ENCODE peak calls at places on chromosomes 2 and 18, in four cellular contexts. Y is SK-N-SH, T is HepG2, V is K562. N is an unnamed sample.

GRCh38 chr2:205772983-205773382 is 90.7 kb downstream of the NRP2 start:
- DNase-seq in Y (no peak), T (no peak), V (no peak), N (no peak)

GRCh38 chr18:3594760-3595241 is 144.8 kb downstream of the TGIF1 start:
- DNase-seq in Y (no peak), T (peak; percentile 30), V (peak; percentile 28), N (no peak)

GRCh38 chr18:73793386-73793785 is 354.2 kb downstream of the FBXO15 start:
- DNase-seq in Y (no peak), T (no peak), V (no peak), N (no peak)

GRCh38 chr2:172053486-172053885 is 31.8 kb upstream of the DLX1 start:
- DNase-seq in Y (no peak), T (no peak), V (no peak), N (no peak)

GRCh38 chr2:242010567-242011513 is 141.3 kb downstream of the RTP5 start:
- DNase-seq in Y (peak; percentile 44), T (no peak), V (no peak), N (no peak)

GRCh38 chr18:3726241-3726951 is 276.4 kb downstream of the TGIF1 start:
- DNase-seq in Y (no peak), T (no peak), V (no peak), N (no peak)

GRCh38 chr2:54557601-54558187 is 101.6 kb downstream of the SPTBN1 start:
- DNase-seq in Y (peak; percentile 70), T (peak; percentile 74), V (peak; percentile 58), N (peak; percentile 81)

GRCh38 chr2:63729362-63729761 is 112.3 kb upstream of the UGP2 start:
- DNase-seq in Y (no peak), T (no peak), V (no peak), N (no peak)

GRCh38 chr2:61855178-61855523 is 1.3 kb upstream of the FAM161A start:
- DNase-seq in Y (no peak), T (peak; percentile 45), V (no peak), N (no peak)

GRCh38 chr2:147297820-147298219 is 547.0 kb upstream of the ACVR2A start:
- DNase-seq in Y (no peak), T (no peak), V (no peak), N (no peak)

GRCh38 chr2:144596074-144596871 is 76.4 kb upstream of the ZEB2 start:
- DNase-seq in Y (peak; percentile 12), T (peak; percentile 33), V (peak; percentile 70), N (no peak)

GRCh38 chr2:166115589-166115988 is 12.2 kb downstream of the SCN1A start:
- DNase-seq in Y (no peak), T (no peak), V (no peak), N (no peak)

GRCh38 chr18:35671952-35672603 is 90.5 kb downstream of the GALNT1 start:
- DNase-seq in Y (no peak), T (no peak), V (no peak), N (no peak)

GRCh38 chr2:113407446-113408099 is 29.9 kb upstream of the ZNG1B start:
- DNase-seq in Y (no peak), T (peak; percentile 81), V (no peak), N (peak; percentile 31)

GRCh38 chr2:84897773-84898172 is 7.7 kb upstream of the TMSB10 start:
- DNase-seq in Y (no peak), T (no peak), V (no peak), N (no peak)

GRCh38 chr2:120066708-120067547 is 54.1 kb downstream of the EPB41L5 start:
- DNase-seq in Y (peak; percentile 43), T (peak; percentile 98), V (no peak), N (no peak)

GRCh38 chr2:70928366-70928765 is 7.3 kb upstream of the ATP6V1B1 start:
- DNase-seq in Y (no peak), T (no peak), V (no peak), N (no peak)

GRCh38 chr2:73998451-73998850 is 13.7 kb downstream of the TET3 start:
- DNase-seq in Y (no peak), T (no peak), V (no peak), N (no peak)

GRCh38 chr18:38545071-38545470 is 979.5 kb upstream of the CELF4 start:
- DNase-seq in Y (no peak), T (peak; percentile 24), V (no peak), N (no peak)

GRCh38 chr2:228689049-228689448 is 507.6 kb upstream of the SPHKAP start:
- DNase-seq in Y (peak; percentile 60), T (no peak), V (no peak), N (no peak)

GRCh38 chr18:13303761-13304364 is 85.3 kb downstream of the LDLRAD4 start:
- DNase-seq in Y (no peak), T (no peak), V (no peak), N (no peak)

GRCh38 chr2:173922760-173923159 is 42.4 kb downstream of the SP3 start:
- DNase-seq in Y (no peak), T (no peak), V (no peak), N (no peak)

GRCh38 chr18:53944721-53945120 is 279.7 kb downstream of the MBD2 start:
- DNase-seq in Y (no peak), T (no peak), V (no peak), N (no peak)

GRCh38 chr2:172836386-172837200 is 100.9 kb downstream of the RAPGEF4 start:
- DNase-seq in Y (no peak), T (no peak), V (peak; percentile 11), N (peak; percentile 56)

GRCh38 chr2:241777686-241778627 is 1.3 kb downstream of the GAL3ST2 start:
- DNase-seq in Y (peak; percentile 30), T (no peak), V (no peak), N (no peak)

GRCh38 chr2:205764502-205764815 is 82.2 kb downstream of the NRP2 start:
- DNase-seq in Y (no peak), T (no peak), V (no peak), N (no peak)

GRCh38 chr18:21513292-21513691 is 87.2 kb downstream of the ESCO1 start:
- DNase-seq in Y (no peak), T (no peak), V (no peak), N (no peak)

GRCh38 chr2:40725950-40726349 is 274.1 kb upstream of the SLC8A1 start:
- DNase-seq in Y (no peak), T (no peak), V (no peak), N (no peak)

GRCh38 chr18:57859314-57859713 is 56.2 kb upstream of the ATP8B1 start:
- DNase-seq in Y (no peak), T (peak; percentile 44), V (peak; percentile 26), N (peak; percentile 32)

GRCh38 chr2:28768422-28768821 is 16.8 kb downstream of the PPP1CB start:
- DNase-seq in Y (no peak), T (no peak), V (no peak), N (no peak)

GRCh38 chr2:158214431-158214830 is 112.8 kb downstream of the UPP2 start:
- DNase-seq in Y (no peak), T (peak; percentile 77), V (peak; percentile 39), N (no peak)
- TF ChIP-seq ELF1 in Y (no peak), T (peak; percentile 19), V (no peak), N (no peak)

GRCh38 chr2:127197475-127198385 is 22.4 kb downstream of the CYP27C1 start:
- DNase-seq in Y (peak; percentile 87), T (peak; percentile 71), V (peak; percentile 69), N (peak; percentile 63)
- TF ChIP-seq ELF1 in Y (no peak), T (no peak), V (no peak), N (no peak)

DNA sequence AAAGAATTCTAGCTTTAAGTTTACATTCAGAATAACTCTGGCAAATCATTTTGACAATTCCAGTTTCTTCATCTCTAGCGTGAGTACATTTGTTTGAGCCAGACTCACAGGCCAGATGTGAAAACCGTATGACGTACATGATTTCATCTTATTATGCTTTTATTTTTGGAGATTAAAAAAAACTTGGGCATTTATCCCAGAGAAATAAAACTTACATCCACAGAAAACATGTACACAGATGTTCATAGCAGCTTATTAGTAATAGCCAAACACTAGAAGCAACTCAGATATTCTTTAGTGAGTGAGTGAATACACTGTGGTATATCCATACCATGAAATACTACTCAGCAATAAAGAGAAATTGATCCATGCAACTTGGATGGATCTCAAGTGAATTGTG is 71.5 kb downstream of the MAIP1 start:
- DNase-seq in Y (no peak), T (no peak), V (no peak), N (no peak)
- TF ChIP-seq ELF1 in Y (no peak), T (no peak), V (no peak), N (no peak)

DNA sequence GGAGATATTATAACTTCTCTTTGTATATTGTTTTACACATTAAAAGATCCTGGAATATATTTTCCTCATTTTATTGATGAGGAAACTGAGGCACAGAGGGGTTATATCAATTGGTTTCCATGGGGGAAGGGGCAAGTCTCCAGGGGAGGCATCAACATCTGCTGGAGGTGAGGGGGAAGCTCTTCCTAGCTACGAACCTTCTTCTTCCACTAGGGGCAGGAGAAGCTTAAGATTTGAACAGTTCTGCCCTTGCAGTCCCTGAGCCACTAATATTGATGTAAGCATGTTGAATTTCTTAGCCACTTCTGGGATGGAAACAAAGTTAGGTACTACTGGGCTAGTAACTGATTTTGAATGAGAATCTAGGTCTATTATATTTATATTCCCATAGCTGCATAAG is 140.1 kb upstream of the AQP4 start:
- DNase-seq in Y (peak; percentile 19), T (peak; percentile 22), V (no peak), N (peak; percentile 10)
- TF ChIP-seq ELF1 in Y (no peak), T (no peak), V (no peak), N (no peak)

GRCh38 chr2:111168528-111168929 is 47.8 kb downstream of the BCL2L11 start:
- DNase-seq in Y (no peak), T (no peak), V (peak; percentile 88), N (peak; percentile 48)
- TF ChIP-seq ELF1 in Y (no peak), T (no peak), V (no peak), N (no peak)

DNA sequence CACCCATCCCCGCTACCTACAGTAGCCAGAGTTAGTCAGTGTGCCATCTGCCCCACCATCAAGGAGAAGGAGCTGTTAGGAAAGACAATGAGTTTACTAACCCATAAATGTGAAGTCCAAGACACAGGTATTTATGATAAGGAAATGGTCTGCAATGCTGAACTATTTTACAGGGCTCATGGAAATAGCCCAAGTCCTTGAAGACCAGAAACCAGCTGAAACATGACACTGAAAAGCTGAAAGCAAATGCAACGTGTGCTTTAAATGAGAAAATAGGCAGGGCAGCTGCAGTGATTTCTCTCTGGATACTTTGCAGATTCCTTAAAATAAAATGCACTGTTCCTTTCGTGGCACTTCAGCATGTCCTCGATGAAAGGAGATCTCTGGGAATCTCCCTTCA is 256.4 kb upstream of the TCF4 start:
- DNase-seq in Y (no peak), T (no peak), V (no peak), N (no peak)
- TF ChIP-seq ELF1 in Y (no peak), T (no peak), V (no peak), N (no peak)

GRCh38 chr18:62897153-62897552 is 181.8 kb downstream of the PHLPP1 start:
- DNase-seq in Y (no peak), T (no peak), V (no peak), N (no peak)
- TF ChIP-seq ELF1 in Y (no peak), T (no peak), V (no peak), N (no peak)

DNA sequence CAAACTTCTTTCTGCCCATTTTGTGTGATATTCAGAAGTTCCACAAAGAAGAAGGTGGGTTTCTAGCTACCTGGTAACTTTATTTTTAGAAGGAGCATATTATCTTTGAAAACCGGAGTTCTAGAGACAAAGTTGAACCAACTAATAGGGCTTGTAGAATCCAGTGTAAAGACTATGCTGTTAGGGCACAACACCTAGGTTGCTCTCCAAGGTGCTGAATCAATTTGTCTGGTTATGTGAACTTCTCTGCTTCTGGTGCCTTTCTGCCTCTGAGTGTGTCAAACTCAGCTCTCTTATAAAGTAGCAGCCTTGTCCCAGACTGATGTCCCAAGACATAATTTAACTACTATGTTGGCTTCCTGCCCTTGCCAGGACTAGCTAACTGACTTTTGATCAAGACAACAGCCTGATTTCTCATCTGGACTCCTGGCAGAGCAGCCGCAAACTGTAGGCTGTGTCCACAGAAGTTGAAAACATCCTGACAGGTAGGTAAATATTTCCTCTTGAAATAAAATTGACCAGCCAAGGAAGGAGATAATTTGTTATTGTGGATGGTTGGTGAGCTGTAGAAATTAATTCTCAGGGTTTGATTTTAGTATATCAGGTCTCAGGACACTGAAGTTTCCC is 119.4 kb downstream of the CYRIA start:
- DNase-seq in Y (no peak), T (peak; percentile 64), V (peak; percentile 34), N (no peak)
- TF ChIP-seq ELF1 in Y (no peak), T (no peak), V (no peak), N (no peak)

N was measured in HCT116.